ENCODE peak calls at places on chromosome 5, in eight cellular contexts. One of them, this sample, is unnamed.
A peak's percentile ranks its signal among the peaks of the same experiment; 100 is the strongest.

GRCh38 chr5:33303696-33304095 is 137.1 kb upstream of the TARS1 start:
- DNase-seq in foreskin fibroblast: no peak
- DNase-seq in LoVo: no peak
- DNase-seq in substantia nigra: no peak
- DNase-seq in ureter: no peak
- DNase-seq in NCI-H1105: no peak
- DNase-seq in NCI-H1092: no peak
- DNase-seq in hypothalamus: no peak
- DNase-seq in this sample: no peak

GRCh38 chr5:10441992-10442435 is 335 bp downstream of the ROPN1L start:
- DNase-seq in substantia nigra: no peak
- DNase-seq in LoVo: no peak
- DNase-seq in NCI-H1105: peak; percentile 56
- DNase-seq in ureter: no peak
- DNase-seq in foreskin fibroblast: no peak
- DNase-seq in NCI-H1092: no peak
- DNase-seq in hypothalamus: no peak
- DNase-seq in this sample: no peak

GRCh38 chr5:150589791-150590601 is 50.5 kb upstream of the SYNPO start:
- DNase-seq in hypothalamus: peak; percentile 38
- DNase-seq in ureter: peak; percentile 81
- DNase-seq in LoVo: no peak
- DNase-seq in NCI-H1092: no peak
- DNase-seq in substantia nigra: peak; percentile 26
- DNase-seq in foreskin fibroblast: peak; percentile 15
- DNase-seq in NCI-H1105: no peak
- DNase-seq in this sample: no peak

GRCh38 chr5:56056875-56057274 is 62.1 kb upstream of the IL6ST start:
- DNase-seq in NCI-H1105: no peak
- DNase-seq in foreskin fibroblast: no peak
- DNase-seq in substantia nigra: no peak
- DNase-seq in ureter: no peak
- DNase-seq in NCI-H1092: no peak
- DNase-seq in hypothalamus: no peak
- DNase-seq in LoVo: no peak
- DNase-seq in this sample: no peak

GRCh38 chr5:54656261-54656728 is 138.7 kb downstream of the SNX18 start:
- DNase-seq in NCI-H1105: no peak
- DNase-seq in NCI-H1092: no peak
- DNase-seq in foreskin fibroblast: no peak
- DNase-seq in hypothalamus: no peak
- DNase-seq in substantia nigra: no peak
- DNase-seq in ureter: no peak
- DNase-seq in LoVo: no peak
- DNase-seq in this sample: no peak

GRCh38 chr5:145294321-145294720 is 540.8 kb downstream of the PRELID2 start:
- DNase-seq in NCI-H1092: no peak
- DNase-seq in ureter: no peak
- DNase-seq in foreskin fibroblast: no peak
- DNase-seq in hypothalamus: no peak
- DNase-seq in LoVo: no peak
- DNase-seq in substantia nigra: no peak
- DNase-seq in NCI-H1105: no peak
- DNase-seq in this sample: no peak

GRCh38 chr5:150763023-150763793 is 4.4 kb upstream of the DCTN4 start:
- DNase-seq in foreskin fibroblast: peak; percentile 82
- DNase-seq in ureter: peak; percentile 75
- DNase-seq in substantia nigra: no peak
- DNase-seq in LoVo: peak; percentile 44
- DNase-seq in NCI-H1092: no peak
- DNase-seq in hypothalamus: no peak
- DNase-seq in NCI-H1105: peak; percentile 20
- DNase-seq in this sample: peak; percentile 86

GRCh38 chr5:142065273-142065672 is 43.3 kb upstream of the NDFIP1 start:
- DNase-seq in foreskin fibroblast: peak; percentile 17
- DNase-seq in ureter: no peak
- DNase-seq in NCI-H1092: no peak
- DNase-seq in hypothalamus: peak; percentile 64
- DNase-seq in LoVo: no peak
- DNase-seq in NCI-H1105: no peak
- DNase-seq in substantia nigra: peak; percentile 51
- DNase-seq in this sample: no peak

GRCh38 chr5:11491658-11492057 is 412.6 kb downstream of the CTNND2 start:
- DNase-seq in ureter: no peak
- DNase-seq in hypothalamus: no peak
- DNase-seq in substantia nigra: no peak
- DNase-seq in LoVo: no peak
- DNase-seq in NCI-H1092: no peak
- DNase-seq in foreskin fibroblast: no peak
- DNase-seq in NCI-H1105: no peak
- DNase-seq in this sample: no peak

GRCh38 chr5:38497946-38498345 is 58.5 kb downstream of the LIFR start:
- DNase-seq in foreskin fibroblast: no peak
- DNase-seq in ureter: no peak
- DNase-seq in LoVo: no peak
- DNase-seq in NCI-H1105: no peak
- DNase-seq in substantia nigra: no peak
- DNase-seq in NCI-H1092: no peak
- DNase-seq in hypothalamus: no peak
- DNase-seq in this sample: no peak

GRCh38 chr5:104184264-104184663 is 621.7 kb upstream of the NUDT12 start:
- DNase-seq in hypothalamus: no peak
- DNase-seq in LoVo: no peak
- DNase-seq in NCI-H1092: no peak
- DNase-seq in NCI-H1105: no peak
- DNase-seq in ureter: no peak
- DNase-seq in foreskin fibroblast: no peak
- DNase-seq in substantia nigra: no peak
- DNase-seq in this sample: no peak

GRCh38 chr5:179167871-179168451 is 107.8 kb downstream of the ZNF354C start:
- DNase-seq in hypothalamus: no peak
- DNase-seq in NCI-H1092: no peak
- DNase-seq in NCI-H1105: no peak
- DNase-seq in LoVo: no peak
- DNase-seq in ureter: no peak
- DNase-seq in foreskin fibroblast: no peak
- DNase-seq in substantia nigra: no peak
- DNase-seq in this sample: no peak

GRCh38 chr5:1357946-1358725 is 13.2 kb upstream of the CLPTM1L start:
- DNase-seq in ureter: no peak
- DNase-seq in substantia nigra: no peak
- DNase-seq in foreskin fibroblast: no peak
- DNase-seq in LoVo: no peak
- DNase-seq in hypothalamus: no peak
- DNase-seq in NCI-H1105: no peak
- DNase-seq in NCI-H1092: no peak
- DNase-seq in this sample: no peak